ENCODE peak calls at places on chromosomes 11 and 22, in five cellular contexts. F is kidney tubule cell, K is DMS153, Z is T follicular helper cell, D is colonic mucosa. J is an unnamed sample.

GRCh38 chr11:58659404-58659803 is 36.9 kb downstream of the CNTF start:
- DNase-seq in F (peak; percentile 76), K (no peak), Z (no peak), D (no peak), J (no peak)

GRCh38 chr11:68610452-68611116 is 73.8 kb upstream of the GAL start:
- DNase-seq in F (no peak), K (no peak), Z (no peak), D (no peak), J (no peak)

GRCh38 chr11:132864811-132865576 is 667.3 kb downstream of the OPCML start:
- DNase-seq in F (no peak), K (no peak), Z (no peak), D (no peak), J (no peak)

GRCh38 chr22:33866521-33866920 is 53.8 kb downstream of the LARGE1 start:
- DNase-seq in F (no peak), K (no peak), Z (no peak), D (no peak), J (no peak)

GRCh38 chr22:32557424-32557823 is 82.8 kb downstream of the FBXO7 start:
- DNase-seq in F (no peak), K (no peak), Z (no peak), D (no peak), J (no peak)

GRCh38 chr22:45689195-45689594 is 17.6 kb downstream of the ATXN10 start:
- DNase-seq in F (no peak), K (no peak), Z (no peak), D (no peak), J (no peak)

GRCh38 chr11:88377151-88377550 is 39.6 kb upstream of the CTSC start:
- DNase-seq in F (peak; percentile 64), K (no peak), Z (no peak), D (no peak), J (no peak)

GRCh38 chr11:26992031-26992541 is 1.8 kb upstream of the FIBIN start:
- DNase-seq in F (peak; percentile 75), K (no peak), Z (no peak), D (no peak), J (no peak)